ENCODE peak calls at places on chromosome 22, in six cellular contexts. G is transverse colon, Z is spleen, X is HepG2, O is uterus, Y is right lobe of liver. K is an unnamed sample.

GRCh38 chr22:37623075-37624016 is 14.7 kb downstream of the GGA1 start:
- DNase-seq in G (peak; percentile 76), Z (peak; percentile 93), O (peak; percentile 70), X (peak; percentile 50), Y (peak; percentile 58), K (no peak)

GRCh38 chr22:40668611-40669390 is 10.5 kb upstream of the MCHR1 start:
- DNase-seq in G (no peak), X (peak; percentile 62), Z (no peak), O (no peak), Y (no peak), K (no peak)

GRCh38 chr22:17159504-17159951 is 451 bp upstream of the HDHD5 start:
- DNase-seq in Y (peak; percentile 88), O (no peak), G (peak; percentile 62), X (no peak), Z (no peak), K (peak; percentile 49)

GRCh38 chr22:30605449-30606110 is 1.4 kb upstream of the TCN2 start:
- DNase-seq in Z (no peak), O (peak; percentile 45), Y (peak; percentile 54), G (peak; percentile 78), X (peak; percentile 44), K (no peak)

GRCh38 chr22:45887202-45888131 is 89.5 kb downstream of the WNT7B start:
- DNase-seq in O (peak; percentile 2), G (no peak), Y (peak; percentile 21), Z (peak; percentile 60), X (no peak), K (peak; percentile 83)

GRCh38 chr22:38062782-38063181 is 5.6 kb downstream of the PICK1 start:
- DNase-seq in Z (no peak), G (peak; percentile 23), O (no peak), X (no peak), Y (no peak), K (peak; percentile 67)

GRCh38 chr22:47452184-47452583 is 689.7 kb downstream of the TBC1D22A start:
- DNase-seq in O (no peak), X (peak; percentile 53), Y (no peak), Z (no peak), G (no peak), K (no peak)

GRCh38 chr22:26945565-26945964 is 288.2 kb downstream of the MIAT start:
- DNase-seq in X (no peak), G (no peak), O (no peak), Y (no peak), Z (no peak), K (no peak)

GRCh38 chr22:26364066-26365015 is 64.7 kb upstream of the ASPHD2 start:
- DNase-seq in Z (no peak), O (peak; percentile 21), X (peak; percentile 72), Y (peak; percentile 55), G (peak; percentile 54), K (peak; percentile 51)

GRCh38 chr22:19036523-19037273 is 85.5 kb downstream of the DGCR2 start:
- DNase-seq in Z (no peak), X (no peak), G (no peak), O (no peak), Y (peak; percentile 29), K (peak; percentile 20)

GRCh38 chr22:27588273-27588672 is 213.3 kb downstream of the MN1 start:
- DNase-seq in Z (no peak), O (no peak), Y (no peak), X (no peak), G (no peak), K (no peak)

GRCh38 chr22:28718044-28718443 is 23.6 kb downstream of the CHEK2 start:
- DNase-seq in Y (no peak), X (no peak), O (no peak), G (no peak), Z (no peak), K (no peak)

GRCh38 chr22:44646668-44647067 is 55.3 kb upstream of the PRR5 start:
- DNase-seq in G (no peak), O (no peak), X (no peak), Z (no peak), Y (no peak), K (no peak)

GRCh38 chr22:17795661-17796548 is 21.6 kb upstream of the BID start:
- DNase-seq in Z (no peak), Y (no peak), O (no peak), G (no peak), X (no peak), K (no peak)

GRCh38 chr22:19231986-19232385 is 53.5 kb upstream of the SLC25A1 start:
- DNase-seq in G (no peak), Z (no peak), X (no peak), O (no peak), Y (no peak), K (no peak)

GRCh38 chr22:46417268-46417580 is 81.7 kb downstream of the TRMU start:
- DNase-seq in G (no peak), X (no peak), Y (no peak), Z (no peak), O (no peak), K (peak; percentile 16)

GRCh38 chr22:43005106-43005505 is 9.8 kb downstream of the PACSIN2 start:
- DNase-seq in Z (no peak), G (no peak), O (no peak), X (no peak), Y (no peak), K (no peak)

GRCh38 chr22:43006016-43006505 is 8.9 kb downstream of the PACSIN2 start:
- DNase-seq in Z (peak; percentile 8), X (no peak), G (no peak), Y (no peak), O (no peak), K (no peak)

GRCh38 chr22:43002198-43002577 is 12.8 kb downstream of the PACSIN2 start:
- DNase-seq in G (no peak), X (no peak), Z (no peak), Y (no peak), O (no peak), K (no peak)

GRCh38 chr22:43006753-43007152 is 8.2 kb downstream of the PACSIN2 start:
- DNase-seq in X (no peak), O (no peak), Z (no peak), G (no peak), Y (no peak), K (peak; percentile 86)

GRCh38 chr22:43004362-43005035 is 10.4 kb downstream of the PACSIN2 start:
- DNase-seq in X (peak; percentile 58), Y (peak; percentile 43), G (peak; percentile 64), O (no peak), Z (peak; percentile 58), K (peak; percentile 53)
- H3K4me1 ChIP-seq in X (peaks cover 98% of the 10 kb centered on the region), Y (no peaks in the 10 kb centered on the region), G (peaks cover 82% of the 10 kb centered on the region), O (peaks cover 9% of the 10 kb centered on the region), Z (peaks cover 56% of the 10 kb centered on the region), K (peaks cover 72% of the 10 kb centered on the region)

GRCh38 chr22:42177891-42178336 is 47.3 kb upstream of the CYP2D6 start:
- DNase-seq in X (no peak), G (no peak), O (no peak), Z (no peak), Y (no peak), K (no peak)

GRCh38 chr22:42179616-42180015 is 49.0 kb upstream of the CYP2D6 start:
- DNase-seq in G (no peak), Y (no peak), Z (no peak), O (no peak), X (no peak), K (no peak)

GRCh38 chr22:42176271-42176670 is 45.7 kb upstream of the CYP2D6 start:
- DNase-seq in O (no peak), Y (no peak), Z (no peak), X (no peak), G (no peak), K (no peak)

GRCh38 chr22:42178910-42179495 is 48.4 kb upstream of the CYP2D6 start:
- DNase-seq in G (no peak), Z (no peak), X (no peak), O (no peak), Y (no peak), K (no peak)

DNA sequence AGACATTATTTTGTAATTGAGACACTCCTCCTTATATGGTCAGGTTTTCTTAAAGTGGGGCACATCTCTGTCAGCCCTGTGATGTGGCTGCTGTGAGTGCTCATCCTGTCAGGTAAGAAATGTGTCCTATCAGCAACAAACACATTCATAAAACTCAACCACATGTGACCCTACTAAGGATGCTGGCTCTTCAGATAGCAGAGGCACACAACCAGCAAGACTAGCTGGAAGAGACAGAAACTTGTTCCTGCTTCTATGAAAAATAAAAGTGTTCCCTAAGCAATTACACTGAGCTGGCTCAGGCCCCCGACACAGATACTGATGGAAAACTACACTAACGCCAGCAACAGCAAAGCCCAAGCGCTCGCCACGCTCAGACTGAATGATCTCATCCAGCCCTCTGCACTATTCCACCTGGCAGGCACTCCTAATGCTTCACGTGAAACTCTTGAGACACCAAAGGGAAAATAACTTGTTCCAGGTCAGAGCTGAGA is 49.8 kb upstream of the CYP2D6 start:
- DNase-seq in Y (no peak), Z (no peak), O (peak; percentile 78), X (no peak), G (peak; percentile 16), K (peak; percentile 29)
- TF ChIP-seq POLR2A in Y (no peak), Z (no peak), O (no peak), X (no peak), G (no peak), K (no peak)

DNA sequence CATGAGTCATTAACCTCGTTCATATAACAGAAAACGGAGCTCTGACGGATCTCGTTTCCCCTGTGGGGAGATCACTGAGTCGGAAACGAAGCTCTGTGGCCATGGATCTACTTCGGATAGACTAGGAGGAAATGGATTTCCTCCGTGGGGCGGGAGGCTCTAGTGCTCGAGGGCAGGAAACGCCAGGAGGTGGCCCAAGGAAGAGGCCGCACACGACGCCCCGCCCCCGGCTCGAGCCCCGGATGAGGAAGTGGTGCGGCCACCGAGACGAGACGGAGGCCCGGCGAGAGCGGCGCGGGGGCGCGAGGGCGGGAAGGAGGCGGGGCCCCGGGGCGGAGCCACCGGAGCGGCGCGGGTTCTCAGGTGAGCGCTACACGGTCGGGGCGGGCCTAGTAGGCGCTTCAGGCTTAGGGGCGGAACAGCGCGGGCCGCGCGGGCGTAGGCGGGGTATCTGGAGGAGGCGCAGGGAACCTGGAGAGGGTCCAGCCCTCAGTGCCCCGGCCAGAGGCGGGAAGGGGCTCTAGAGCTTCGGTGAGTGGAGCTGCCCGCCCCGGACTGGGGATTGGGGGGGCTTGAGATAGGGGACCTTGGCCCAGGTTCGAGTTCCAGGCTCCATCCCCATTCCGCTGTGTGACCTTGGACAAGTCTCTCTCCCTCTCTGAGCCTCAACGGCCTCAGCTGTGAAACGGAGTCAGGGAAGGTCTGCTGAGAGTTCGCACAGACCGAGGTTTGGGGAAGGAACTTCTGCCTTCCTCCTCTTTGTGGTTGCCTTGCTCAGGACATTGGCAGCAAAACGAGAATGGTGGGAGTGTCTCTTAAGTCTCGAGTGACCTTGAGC is at the start of gene DEPDC5:
- DNase-seq in Y (peak; percentile 98), G (peak; percentile 98), O (peak; percentile 96), Z (peak; percentile 100), X (peak; percentile 91), K (peak; percentile 100)
- TF ChIP-seq CTCF in Y (no peak), G (no peak), O (no peak), Z (peak; percentile 21), X (peak; percentile 5), K (no peak)

GRCh38 chr22:42932197-42932519 is 75.1 kb upstream of the ARFGAP3 start:
- DNase-seq in Y (no peak), O (no peak), G (no peak), X (no peak), Z (no peak), K (no peak)

GRCh38 chr22:42933783-42934144 is 76.7 kb upstream of the ARFGAP3 start:
- DNase-seq in G (no peak), X (peak; percentile 33), Z (no peak), Y (no peak), O (no peak), K (no peak)

GRCh38 chr22:42934338-42934737 is 77.3 kb upstream of the ARFGAP3 start:
- DNase-seq in Y (no peak), G (no peak), X (no peak), O (no peak), Z (peak; percentile 79), K (no peak)

GRCh38 chr22:42931421-42932196 is 74.5 kb upstream of the ARFGAP3 start:
- DNase-seq in Y (no peak), X (no peak), Z (peak; percentile 86), O (no peak), G (no peak), K (no peak)

GRCh38 chr22:42932857-42933782 is 76.0 kb upstream of the ARFGAP3 start:
- DNase-seq in Y (no peak), O (no peak), X (no peak), Z (peak; percentile 87), G (no peak), K (peak; percentile 63)
- H3K4me1 ChIP-seq in Y (no peaks in the 10 kb centered on the region), O (peaks cover 15% of the 10 kb centered on the region), X (peaks cover 91% of the 10 kb centered on the region), Z (peaks cover 94% of the 10 kb centered on the region), G (peaks cover 89% of the 10 kb centered on the region), K (peaks cover 95% of the 10 kb centered on the region)